ENCODE peak calls at places on chromosomes 4 and X, in four cellular contexts. K is CD8-positive, alpha-beta T cell; V is body of pancreas; J is lung. U is an unnamed sample.

GRCh38 chrX:46811101-46811500 is 25.7 kb upstream of the RP2 start:
- DNase-seq in K (no peak), V (no peak), J (no peak), U (no peak)

GRCh38 chr4:116055857-116056827 is 942.7 kb upstream of the NDST4 start:
- DNase-seq in K (no peak), V (no peak), J (no peak), U (no peak)

GRCh38 chr4:7191546-7192251 is 639 bp upstream of the SORCS2 start:
- DNase-seq in K (no peak), V (no peak), J (no peak), U (no peak)

GRCh38 chr4:40238008-40238699 is 41.3 kb downstream of the RHOH start:
- DNase-seq in K (no peak), V (no peak), J (no peak), U (no peak)

GRCh38 chr4:156972370-156972980 is 876 bp upstream of the PDGFC start:
- DNase-seq in K (no peak), V (peak), J (no peak), U (no peak)

GRCh38 chrX:146055733-146056132 is 238.1 kb downstream of the SLITRK2 start:
- DNase-seq in K (no peak), V (no peak), J (no peak), U (no peak)

GRCh38 chrX:141669689-141670088 is 28.9 kb downstream of the SPANXD start:
- DNase-seq in K (no peak), V (no peak), J (peak), U (no peak)

GRCh38 chrX:129876734-129877395 is 29.1 kb upstream of the UTP14A start:
- DNase-seq in K (no peak), V (no peak), J (peak), U (peak)

GRCh38 chr4:13399257-13399656 is 84.9 kb downstream of the RAB28 start:
- DNase-seq in K (no peak), V (no peak), J (no peak), U (no peak)

GRCh38 chr4:86359944-86360478 is at the start of gene MAPK10:
- DNase-seq in K (peak), V (peak), J (peak), U (no peak)

GRCh38 chrX:22134681-22135080 is 102.6 kb downstream of the PHEX start:
- DNase-seq in K (no peak), V (no peak), J (no peak), U (no peak)

GRCh38 chr4:124713213-124713592 is 671 bp upstream of the ANKRD50 start:
- DNase-seq in K (no peak), V (peak), J (peak), U (peak)

GRCh38 chr4:181796502-181796901 is 446.7 kb upstream of the TENM3 start:
- DNase-seq in K (no peak), V (no peak), J (no peak), U (peak)

GRCh38 chr4:165972747-165973146 is 99.7 kb downstream of the TLL1 start:
- DNase-seq in K (no peak), V (no peak), J (no peak), U (no peak)

GRCh38 chr4:65665951-65666523 is 4.3 kb downstream of the EPHA5 start:
- DNase-seq in K (no peak), V (no peak), J (no peak), U (no peak)

GRCh38 chrX:119763175-119763574 is 4.8 kb downstream of the SOWAHD start:
- DNase-seq in K (no peak), V (no peak), J (no peak), U (no peak)

GRCh38 chr4:10326075-10326474 is 131.2 kb downstream of the ZNF518B start:
- DNase-seq in K (no peak), V (no peak), J (no peak), U (no peak)

GRCh38 chrX:12868747-12869146 is 1.9 kb downstream of the TLR7 start:
- DNase-seq in K (no peak), V (no peak), J (no peak), U (no peak)

GRCh38 chrX:12874599-12874998 is 7.7 kb downstream of the TLR7 start:
- DNase-seq in K (no peak), V (no peak), J (no peak), U (no peak)

GRCh38 chrX:12872741-12873140 is 5.9 kb downstream of the TLR7 start:
- DNase-seq in K (no peak), V (no peak), J (no peak), U (no peak)

GRCh38 chrX:12867746-12868145 is 874 bp downstream of the TLR7 start:
- DNase-seq in K (no peak), V (no peak), J (no peak), U (no peak)

DNA sequence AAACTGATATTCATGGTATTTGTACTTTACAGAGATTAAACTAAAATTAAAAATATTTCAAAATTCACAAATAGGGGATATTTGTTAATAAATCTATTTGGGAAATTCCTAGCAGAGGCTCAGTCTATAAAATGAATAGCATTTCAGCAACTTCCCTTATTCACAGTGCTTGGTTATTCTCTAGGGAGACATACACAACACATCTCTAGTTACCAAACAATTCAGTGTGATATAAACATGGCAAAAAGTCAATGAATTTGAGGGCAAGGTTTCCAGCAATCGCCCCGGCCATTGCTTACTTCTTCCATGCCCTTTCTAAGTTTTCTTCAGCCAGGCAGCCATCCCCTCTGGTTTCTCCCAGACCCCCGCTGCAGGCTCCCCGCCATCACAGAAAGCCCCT is 4.3 kb downstream of the TLR7 start:
- DNase-seq in K (no peak), V (no peak), J (no peak), U (no peak)
- TF ChIP-seq CTCF in K (no peak), V (no peak), J (no peak), U (no peak)

DNA sequence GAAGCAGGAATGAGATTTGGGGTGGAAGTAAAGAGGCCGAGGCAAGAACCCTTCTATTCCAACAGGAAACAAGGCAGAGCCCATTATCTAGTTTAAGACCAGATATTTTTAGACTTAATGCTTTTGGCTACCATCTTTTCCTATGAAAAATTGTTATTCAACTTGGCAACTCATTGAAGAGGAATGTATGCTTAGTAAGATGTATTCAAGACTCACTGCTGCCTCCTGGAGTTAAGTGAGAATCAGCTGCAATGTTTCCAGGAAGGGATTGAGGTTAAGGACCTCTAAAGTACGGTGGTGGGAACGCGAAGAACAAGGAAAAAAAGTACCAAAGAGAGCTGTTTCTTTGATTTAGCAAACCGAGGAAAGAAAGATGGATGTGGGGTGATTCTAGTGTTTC is 89.1 kb downstream of the RAPGEF2 start:
- DNase-seq in K (no peak), V (no peak), J (no peak), U (no peak)
- H3K27ac ChIP-seq in K (no peak), V (no peak), J (no peak), U (no peak)

GRCh38 chr4:17511041-17511949 is 595 bp downstream of the QDPR start:
- DNase-seq in K (peak), V (peak), J (peak), U (peak)

GRCh38 chr4:17514865-17515264 is at the start of gene CLRN2:
- DNase-seq in K (no peak), V (no peak), J (no peak), U (no peak)

GRCh38 chr4:17512973-17513665 is 1.2 kb upstream of the QDPR start:
- DNase-seq in K (no peak), V (no peak), J (no peak), U (no peak)

GRCh38 chr4:17510582-17510981 is 1.3 kb downstream of the QDPR start:
- DNase-seq in K (no peak), V (no peak), J (no peak), U (no peak)

GRCh38 chr4:17511950-17512795 is at the start of gene QDPR:
- DNase-seq in K (peak), V (peak), J (peak), U (peak)
- H3K4me3 ChIP-seq in K (peak), V (peak), J (peak), U (peak)

GRCh38 chr4:152680988-152681731 is 1.4 kb upstream of the TMEM154 start:
- DNase-seq in K (no peak), V (no peak), J (no peak), U (no peak)

GRCh38 chr4:152678841-152679240 is 956 bp downstream of the TMEM154 start:
- DNase-seq in K (no peak), V (no peak), J (no peak), U (no peak)

GRCh38 chr4:152676052-152676854 is 3.5 kb downstream of the TMEM154 start:
- DNase-seq in K (no peak), V (no peak), J (no peak), U (no peak)

GRCh38 chr4:152682143-152682542 is 2.3 kb upstream of the TMEM154 start:
- DNase-seq in K (no peak), V (no peak), J (no peak), U (no peak)

DNA sequence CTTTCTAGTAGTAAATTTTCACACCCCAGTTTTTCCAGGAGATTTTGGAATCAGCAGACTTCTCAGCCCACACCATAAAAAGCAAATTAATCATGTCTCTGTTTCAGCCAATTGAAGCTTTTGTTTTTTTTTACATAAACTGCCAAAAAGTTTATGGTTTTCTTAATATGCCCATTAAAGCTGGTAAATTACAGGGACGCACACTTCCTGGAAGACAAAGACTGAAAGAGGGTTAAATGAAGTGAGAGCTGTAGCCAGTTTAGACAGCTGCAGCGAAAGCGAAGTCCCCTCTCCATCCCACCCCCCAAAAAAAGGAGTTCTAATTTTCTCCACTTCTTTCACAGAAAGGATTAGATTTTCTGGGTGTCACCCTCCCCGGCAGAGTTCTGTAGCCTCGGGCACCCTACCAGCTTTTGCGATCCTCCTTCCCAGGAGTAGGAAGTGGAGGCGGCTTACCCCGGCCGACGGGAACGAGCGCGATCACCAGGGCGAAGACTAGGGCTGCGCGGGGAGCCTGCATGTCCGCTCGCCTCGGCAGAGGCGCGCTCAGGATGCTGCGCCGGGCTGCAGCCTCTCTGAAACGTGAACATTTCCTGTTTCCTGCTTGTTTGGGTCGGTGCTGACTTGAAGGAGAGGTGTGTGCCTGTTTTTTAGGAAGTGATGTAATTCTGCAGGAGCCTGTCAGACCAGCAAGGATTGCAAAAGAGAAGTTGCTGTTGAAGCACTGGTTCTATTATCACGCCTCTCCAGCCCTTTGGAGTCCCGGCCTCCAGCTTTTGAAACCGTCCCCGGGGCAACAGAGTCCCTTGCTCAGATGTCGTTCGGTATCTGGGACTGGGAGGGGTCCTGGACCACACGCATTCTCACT is at the start of gene TMEM154:
- DNase-seq in K (peak), V (peak), J (peak), U (no peak)
- TF ChIP-seq CTCF in K (no peak), V (no peak), J (no peak), U (no peak)

DNA sequence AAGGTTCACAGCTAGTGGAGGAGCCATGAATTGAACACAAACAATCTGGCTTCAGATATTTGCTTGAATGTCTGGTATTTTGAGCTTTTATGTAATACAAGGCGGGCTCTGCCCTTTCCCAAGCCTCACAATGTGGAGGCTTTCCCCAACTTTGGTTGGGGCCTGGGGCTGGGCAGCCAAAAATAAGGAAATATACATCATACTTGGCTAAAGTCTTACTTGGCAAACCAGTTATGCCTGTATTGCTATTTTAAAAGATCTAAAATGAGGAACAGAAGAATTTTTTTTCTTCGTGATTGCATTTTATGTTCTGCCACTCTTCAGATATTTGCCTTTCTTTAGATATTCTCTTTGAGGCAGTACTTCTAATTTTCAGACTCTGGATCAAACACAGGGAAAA is 26.1 kb downstream of the ARFIP1 start:
- DNase-seq in K (no peak), V (no peak), J (no peak), U (no peak)
- H3K27ac ChIP-seq in K (no peak), V (no peak), J (no peak), U (no peak)

GRCh38 chr4:143403551-143403816 is 66.8 kb downstream of the GAB1 start:
- DNase-seq in K (no peak), V (no peak), J (no peak), U (no peak)

GRCh38 chr4:143405197-143405730 is 68.6 kb downstream of the GAB1 start:
- DNase-seq in K (no peak), V (no peak), J (no peak), U (no peak)

GRCh38 chr4:143400082-143400481 is 63.4 kb downstream of the GAB1 start:
- DNase-seq in K (no peak), V (no peak), J (no peak), U (no peak)

GRCh38 chr4:143404555-143404954 is 67.9 kb downstream of the GAB1 start:
- DNase-seq in K (no peak), V (no peak), J (no peak), U (no peak)

DNA sequence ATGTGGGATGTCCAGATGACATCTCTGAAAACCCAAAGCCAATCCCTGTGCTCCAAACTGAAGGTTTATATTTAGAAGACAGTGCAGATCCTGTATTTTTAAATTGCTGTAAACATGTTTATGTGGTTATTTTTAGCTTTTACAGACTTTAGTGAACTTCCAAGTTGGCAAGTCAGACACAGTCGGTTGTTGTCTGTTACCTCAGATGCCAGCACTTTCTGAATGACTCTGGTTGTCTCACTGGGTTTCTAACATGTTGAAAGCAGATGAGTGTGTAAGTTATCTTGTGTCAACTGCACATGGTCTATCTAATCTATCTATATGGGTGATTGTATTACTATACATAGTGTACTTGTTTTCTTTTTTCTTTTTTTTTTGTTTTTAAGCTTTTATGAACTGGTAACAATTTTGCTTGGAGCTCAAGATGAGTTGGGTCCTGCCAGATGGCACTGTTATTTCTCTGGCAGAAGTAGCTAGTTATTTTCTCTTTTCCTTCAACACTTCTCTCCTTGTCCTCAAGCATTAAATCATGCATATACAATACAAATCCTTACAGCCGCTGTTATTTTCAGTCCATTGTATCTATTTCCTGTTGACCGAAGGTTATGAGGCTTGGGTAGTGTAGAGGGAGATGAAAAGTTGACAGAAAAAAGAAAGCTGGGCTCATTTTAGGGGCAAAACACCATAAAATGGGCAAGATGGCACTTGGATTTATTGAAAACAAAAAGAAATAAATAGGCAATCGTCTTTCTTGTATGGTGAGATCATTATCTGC is 66.3 kb downstream of the GAB1 start:
- DNase-seq in K (no peak), V (no peak), J (no peak), U (no peak)
- H3K4me3 ChIP-seq in K (no peak), V (no peak), J (no peak), U (no peak)

GRCh38 chr4:110970642-110971041 is 347.8 kb upstream of the PITX2 start:
- DNase-seq in K (no peak), V (peak), J (no peak), U (peak)
- TF ChIP-seq CTCF in K (no peak), V (peak), J (no peak), U (peak)

GRCh38 chr4:38857354-38858096 is 908 bp upstream of the TLR6 start:
- DNase-seq in K (no peak), V (no peak), J (peak), U (no peak)
- H3K27ac ChIP-seq in K (peak), V (no peak), J (peak), U (no peak)

DNA sequence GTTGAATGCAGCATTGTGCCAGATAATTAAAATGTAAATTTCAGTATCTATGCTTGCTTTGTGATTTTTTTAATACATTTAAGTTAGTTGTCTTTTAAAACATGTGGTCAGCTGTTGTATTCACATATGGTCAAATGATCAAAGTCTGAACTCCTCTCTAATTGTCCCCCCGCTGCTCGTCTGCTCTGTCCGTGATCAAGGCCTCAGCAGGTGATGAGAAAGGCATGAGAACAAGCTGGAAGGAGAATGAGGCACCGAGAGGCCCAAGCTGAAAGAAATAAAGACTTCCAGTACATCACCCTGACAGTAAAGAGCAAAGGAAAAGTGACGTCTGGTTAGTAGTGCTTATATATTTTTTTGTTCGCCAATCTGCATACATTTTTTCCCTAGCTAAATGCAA is 181.3 kb downstream of the ZIC3 start:
- DNase-seq in K (no peak), V (no peak), J (no peak), U (no peak)
- H3K4me3 ChIP-seq in K (no peak), V (no peak), J (no peak), U (no peak)

GRCh38 chr4:2461246-2461960 is 7.5 kb upstream of the RNF4 start:
- DNase-seq in K (no peak), V (no peak), J (no peak), U (no peak)

GRCh38 chr4:2465032-2465431 is 3.9 kb upstream of the RNF4 start:
- DNase-seq in K (no peak), V (no peak), J (no peak), U (no peak)

GRCh38 chr4:2462218-2462991 is 6.5 kb upstream of the RNF4 start:
- DNase-seq in K (peak), V (peak), J (peak), U (peak)

GRCh38 chr4:2459589-2460349 is 9.1 kb upstream of the RNF4 start:
- DNase-seq in K (no peak), V (no peak), J (no peak), U (no peak)

DNA sequence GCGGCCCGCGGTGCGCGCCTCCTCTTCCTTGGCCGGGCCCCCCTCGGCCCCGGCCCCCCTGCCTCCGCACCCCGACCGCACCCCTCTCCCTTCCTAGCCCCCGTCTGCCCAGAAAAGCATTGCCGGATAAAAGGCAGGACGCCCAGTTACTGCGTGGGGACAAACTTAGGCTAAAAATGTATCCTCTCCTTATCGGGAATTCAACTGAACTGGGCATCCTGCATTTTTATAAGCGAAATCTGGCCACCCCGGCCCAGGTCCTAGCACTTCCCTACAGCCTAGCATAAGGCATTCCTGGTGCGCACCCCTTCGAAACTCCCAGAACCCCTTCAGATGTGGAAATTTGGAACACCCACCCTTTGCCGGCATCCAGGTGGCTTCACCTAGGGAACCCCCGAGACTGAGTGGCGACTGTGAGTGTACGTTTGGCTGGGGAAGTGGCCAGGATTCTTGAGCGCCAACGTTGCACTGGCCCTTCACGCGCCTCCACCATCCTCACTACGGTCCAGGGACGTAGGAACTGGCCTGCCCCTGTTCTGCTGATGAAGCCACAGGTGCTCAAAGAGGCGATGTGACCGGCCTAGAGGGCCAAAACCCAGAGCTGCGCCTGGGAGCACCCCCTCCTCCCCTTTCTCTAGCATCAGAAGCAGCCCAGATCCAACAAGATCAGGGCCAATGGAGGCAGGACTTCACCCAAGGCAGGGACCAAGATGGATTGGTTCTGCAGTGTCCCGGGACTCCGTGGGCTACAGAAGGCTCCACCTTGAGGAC is 5.7 kb upstream of the RNF4 start:
- DNase-seq in K (no peak), V (no peak), J (no peak), U (no peak)
- TF ChIP-seq CTCF in K (no peak), V (no peak), J (no peak), U (no peak)